ENCODE peak calls at places on chromosomes 6 and 20, in five cellular contexts. E is tibial artery, T is stomach, S is pancreas, C is mucosa of descending colon. O is an unnamed sample. For H3K4me1, the result is how much of the 10 kb centered on the place peaks cover.

GRCh38 chr6:148491638-148492210 is 149.1 kb downstream of the SASH1 start:
- DNase-seq in E (no peak), T (no peak), S (no peak), C (no peak), O (no peak)

GRCh38 chr20:64049060-64049886 is at the start of gene SOX18:
- DNase-seq in E (no peak), T (no peak), S (no peak), C (no peak), O (no peak)

GRCh38 chr6:31175961-31176360 is 5.5 kb upstream of the POU5F1 start:
- DNase-seq in E (no peak), T (no peak), S (peak), C (no peak), O (peak)

GRCh38 chr20:52168116-52168515 is 23.5 kb downstream of the ZFP64 start:
- DNase-seq in E (no peak), T (no peak), S (no peak), C (no peak), O (no peak)

GRCh38 chr6:129593233-129593564 is 116.8 kb downstream of the ARHGAP18 start:
- DNase-seq in E (no peak), T (no peak), S (no peak), C (no peak), O (no peak)

GRCh38 chr20:63282946-63283345 is 10.0 kb upstream of the COL20A1 start:
- DNase-seq in E (no peak), T (no peak), S (peak), C (no peak), O (no peak)

GRCh38 chr6:28794175-28795002 is 129.4 kb downstream of the TRIM27 start:
- DNase-seq in E (no peak), T (no peak), S (no peak), C (no peak), O (no peak)

GRCh38 chr6:4948781-4949450 is 54.9 kb downstream of the RPP40 start:
- DNase-seq in E (no peak), T (no peak), S (no peak), C (no peak), O (no peak)

GRCh38 chr6:3813150-3813780 is 35.9 kb upstream of the FAM50B start:
- DNase-seq in E (peak), T (peak), S (no peak), C (no peak), O (peak)

GRCh38 chr6:3835055-3835731 is 14.0 kb upstream of the FAM50B start:
- DNase-seq in E (peak), T (peak), S (no peak), C (no peak), O (no peak)

GRCh38 chr6:28751963-28752350 is 171.8 kb downstream of the TRIM27 start:
- DNase-seq in E (no peak), T (no peak), S (no peak), C (no peak), O (no peak)

DNA sequence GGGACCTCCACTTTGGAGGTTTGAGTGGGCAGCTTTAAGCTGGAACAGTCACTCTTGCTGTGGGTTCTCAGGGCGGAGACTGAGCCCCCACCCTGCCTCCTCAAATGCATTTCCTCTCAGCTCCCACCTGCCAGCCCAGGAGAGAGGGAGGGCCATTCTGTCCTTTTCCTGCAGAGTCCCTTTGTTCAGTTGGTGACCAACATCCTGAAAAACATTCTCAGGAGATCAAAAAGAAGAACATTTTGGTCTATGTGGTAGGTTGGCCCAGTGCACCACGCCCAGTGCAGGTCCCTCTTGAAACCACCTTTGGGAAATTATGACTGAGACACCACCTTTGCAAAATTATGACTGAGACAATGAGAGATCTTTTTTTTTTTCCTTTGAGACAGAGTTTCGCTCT is 13.4 kb downstream of the SLC52A3 start:
- DNase-seq in E (no peak), T (no peak), S (no peak), C (no peak), O (peak)
- H3K4me3 ChIP-seq in E (no peak), T (no peak), S (no peak), C (no peak), O (no peak)

DNA sequence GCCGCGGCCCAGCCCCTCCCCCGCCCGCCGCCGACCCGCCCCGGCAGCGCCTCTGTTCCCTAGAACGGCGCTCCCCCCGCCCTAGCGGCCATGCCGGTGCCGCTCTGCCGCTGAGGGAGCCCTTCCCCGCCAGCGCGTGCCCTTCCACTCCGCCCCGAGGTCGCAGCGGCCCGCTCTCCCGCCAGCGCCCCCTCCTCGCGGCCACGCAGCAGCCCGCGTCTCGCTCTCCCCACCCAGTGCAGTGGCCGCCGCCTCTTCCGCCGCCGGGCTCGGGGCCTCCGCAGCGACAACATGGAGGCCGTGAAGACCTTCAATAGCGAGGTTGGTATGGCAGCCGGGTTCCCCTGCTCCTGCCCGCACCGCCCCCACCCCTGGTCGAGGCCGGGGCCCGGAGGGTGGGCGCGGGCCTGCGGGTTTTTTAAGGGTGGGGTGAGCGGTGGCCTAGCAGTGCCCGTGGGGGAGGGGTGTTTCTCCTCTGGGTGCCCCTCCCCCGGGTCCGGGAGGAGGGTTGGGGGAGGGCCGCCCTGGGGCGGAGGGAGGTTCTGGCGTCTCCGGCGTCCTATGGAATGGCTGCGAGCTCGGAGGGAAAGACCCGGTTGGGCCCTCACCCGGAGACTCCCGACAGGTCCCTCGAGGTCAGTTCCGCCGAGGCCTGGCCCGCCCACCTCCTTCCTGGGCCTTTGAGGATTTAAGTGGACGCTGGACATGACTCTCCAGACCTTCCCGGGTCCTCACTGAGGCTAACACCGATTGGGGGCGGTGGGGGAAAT is 579 bp downstream of the SCAF8 start:
- DNase-seq in E (peak), T (peak), S (peak), C (peak), O (peak)
- H3K4me1 ChIP-seq in E (half or more), T (under half), S (under half), C (under half), O (under half)

GRCh38 chr20:17944854-17945474 is 23.6 kb downstream of the SNX5 start:
- DNase-seq in E (no peak), T (no peak), S (no peak), C (no peak), O (no peak)

GRCh38 chr20:17947474-17947815 is 21.1 kb downstream of the SNX5 start:
- DNase-seq in E (no peak), T (no peak), S (no peak), C (no peak), O (no peak)

GRCh38 chr20:17946040-17946439 is 22.6 kb downstream of the SNX5 start:
- DNase-seq in E (no peak), T (no peak), S (no peak), C (no peak), O (no peak)

GRCh38 chr20:17948442-17948841 is 20.2 kb downstream of the SNX5 start:
- DNase-seq in E (no peak), T (no peak), S (no peak), C (no peak), O (no peak)

GRCh38 chr20:17946572-17947473 is 21.8 kb downstream of the SNX5 start:
- DNase-seq in E (no peak), T (no peak), S (no peak), C (no peak), O (no peak)
- H3K4me3 ChIP-seq in E (no peak), T (no peak), S (no peak), C (no peak), O (no peak)

GRCh38 chr6:157762636-157763035 is 60.4 kb upstream of the SNX9 start:
- DNase-seq in E (no peak), T (no peak), S (no peak), C (no peak), O (no peak)
- H3K4me1 ChIP-seq in E (half or more), T (under half), S (under half), C (under half), O (under half)

GRCh38 chr6:63458480-63459115 is 113.7 kb upstream of the LOC128125822 start:
- DNase-seq in E (no peak), T (no peak), S (no peak), C (no peak), O (no peak)
- H3K4me3 ChIP-seq in E (no peak), T (no peak), S (no peak), C (no peak), O (no peak)

DNA sequence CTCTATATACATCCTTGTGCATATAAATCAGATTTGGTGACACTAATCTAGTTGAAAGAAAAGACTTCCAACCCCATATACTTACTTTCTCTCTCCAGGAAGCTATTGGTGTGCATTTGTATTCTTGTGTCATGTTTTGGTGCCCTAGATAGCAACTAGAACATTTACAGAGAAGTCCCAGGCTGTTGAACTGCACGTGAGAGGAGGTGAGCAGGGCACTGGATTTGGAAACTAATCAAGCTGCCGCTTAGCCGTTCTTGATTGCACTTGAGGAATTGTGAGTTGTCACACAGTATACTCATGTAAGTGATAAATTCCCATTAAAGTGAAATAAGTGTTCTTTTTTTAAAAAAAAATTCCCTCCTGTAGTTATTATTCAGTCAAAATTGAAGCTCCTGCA is 7.6 kb downstream of the WRNIP1 start:
- DNase-seq in E (no peak), T (no peak), S (no peak), C (no peak), O (no peak)
- H3K4me1 ChIP-seq in E (under half), T (under half), S (under half), C (under half), O (under half)

GRCh38 chr6:143062551-143062950 is 1.9 kb downstream of the AIG1 start:
- DNase-seq in E (no peak), T (no peak), S (no peak), C (no peak), O (no peak)
- H3K4me3 ChIP-seq in E (no peak), T (no peak), S (no peak), C (no peak), O (no peak)

GRCh38 chr20:11234181-11234969 is 560.6 kb upstream of the JAG1 start:
- DNase-seq in E (no peak), T (no peak), S (no peak), C (no peak), O (no peak)

GRCh38 chr20:11232896-11233295 is 559.1 kb upstream of the JAG1 start:
- DNase-seq in E (no peak), T (no peak), S (no peak), C (no peak), O (no peak)

GRCh38 chr20:11229772-11230171 is 556.0 kb upstream of the JAG1 start:
- DNase-seq in E (peak), T (peak), S (no peak), C (no peak), O (peak)

GRCh38 chr20:11231742-11232141 is 557.9 kb upstream of the JAG1 start:
- DNase-seq in E (no peak), T (no peak), S (no peak), C (no peak), O (no peak)

GRCh38 chr20:11232249-11232648 is 558.5 kb upstream of the JAG1 start:
- DNase-seq in E (no peak), T (no peak), S (no peak), C (no peak), O (no peak)
- H3K4me1 ChIP-seq in E (under half), T (under half), S (under half), C (under half), O (under half)

GRCh38 chr20:56859751-56860366 is 230.8 kb downstream of the TFAP2C start:
- DNase-seq in E (no peak), T (no peak), S (no peak), C (no peak), O (no peak)
- H3K4me3 ChIP-seq in E (no peak), T (no peak), S (no peak), C (no peak), O (no peak)

GRCh38 chr6:45486739-45487138 is 109.0 kb upstream of the SUPT3H start:
- DNase-seq in E (no peak), T (no peak), S (no peak), C (no peak), O (no peak)

GRCh38 chr6:45483501-45483900 is 105.8 kb upstream of the SUPT3H start:
- DNase-seq in E (no peak), T (no peak), S (no peak), C (no peak), O (no peak)

GRCh38 chr6:45480697-45481415 is 103.1 kb upstream of the SUPT3H start:
- DNase-seq in E (no peak), T (no peak), S (no peak), C (no peak), O (no peak)

GRCh38 chr6:45479834-45480696 is 102.3 kb upstream of the SUPT3H start:
- DNase-seq in E (no peak), T (no peak), S (no peak), C (no peak), O (no peak)

DNA sequence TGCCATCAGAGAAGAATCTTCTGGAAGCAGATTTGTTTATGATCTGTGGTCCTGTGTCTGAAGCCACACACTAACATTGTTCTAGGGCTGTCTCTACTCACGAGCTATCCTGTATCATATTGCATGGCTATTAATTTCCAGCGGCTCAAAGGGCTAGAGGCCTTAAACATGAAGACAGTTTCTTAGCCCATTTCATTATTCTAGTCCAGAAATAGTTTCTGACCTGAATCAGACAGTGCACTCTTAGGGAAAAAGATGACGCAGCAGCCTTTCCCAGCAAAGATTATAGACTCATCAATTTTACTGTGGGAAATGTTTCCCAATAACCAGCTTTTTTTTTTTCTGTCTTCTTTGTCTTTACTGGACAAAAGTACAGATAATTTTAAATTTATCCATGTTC is 105.3 kb upstream of the SUPT3H start:
- DNase-seq in E (peak), T (no peak), S (no peak), C (no peak), O (no peak)
- H3K4me1 ChIP-seq in E (under half), T (under half), S (under half), C (under half), O (under half)